ENCODE peak calls at places on chromosomes 5 and 9, in six cellular contexts. S is spleen, T is neural progenitor cell, P is left lung, K is thyroid gland, W is heart right ventricle. G is an unnamed sample.

GRCh38 chr9:37575511-37575914 is 667 bp downstream of the FBXO10 start:
- DNase-seq in W (no peak), S (no peak), K (no peak), P (no peak), T (peak; percentile 51), G (no peak)

GRCh38 chr9:93010056-93010455 is 48.4 kb upstream of the SUSD3 start:
- DNase-seq in S (no peak), T (no peak), P (no peak), W (no peak), K (no peak), G (no peak)

GRCh38 chr9:135926402-135927194 is 19.3 kb upstream of the CAMSAP1 start:
- DNase-seq in W (peak; percentile 21), T (no peak), K (no peak), P (peak; percentile 82), S (peak; percentile 83), G (no peak)

GRCh38 chr9:96048116-96048953 is 172.8 kb downstream of the ERCC6L2 start:
- DNase-seq in K (peak; percentile 56), S (peak; percentile 50), P (no peak), W (no peak), T (peak; percentile 80), G (peak; percentile 58)

GRCh38 chr9:121367651-121368510 is 2.2 kb downstream of the STOM start:
- DNase-seq in W (no peak), S (no peak), P (no peak), T (peak; percentile 64), K (no peak), G (no peak)

GRCh38 chr9:88007291-88007650 is 32.9 kb upstream of the CDK20 start:
- DNase-seq in W (no peak), P (no peak), S (no peak), T (no peak), K (no peak), G (no peak)

GRCh38 chr9:107269681-107270080 is 13.4 kb upstream of the RAD23B start:
- DNase-seq in W (no peak), K (no peak), P (no peak), S (no peak), T (no peak), G (no peak)

GRCh38 chr5:132065351-132065937 is 5.0 kb downstream of the IL3 start:
- DNase-seq in P (peak; percentile 50), W (peak; percentile 50), T (peak; percentile 79), S (peak; percentile 83), K (peak; percentile 23), G (no peak)

GRCh38 chr9:89978185-89978584 is 373.4 kb downstream of the GADD45G start:
- DNase-seq in S (no peak), P (no peak), W (no peak), T (peak; percentile 29), K (no peak), G (no peak)

GRCh38 chr9:134296301-134297081 is 29.8 kb upstream of the RXRA start:
- DNase-seq in K (no peak), W (no peak), P (no peak), S (peak; percentile 56), T (no peak), G (no peak)

GRCh38 chr5:142110046-142110531 is 1.5 kb downstream of the NDFIP1 start:
- DNase-seq in K (no peak), T (no peak), S (no peak), P (no peak), W (no peak), G (no peak)

GRCh38 chr9:133536536-133536935 is 2.0 kb downstream of the ADAMTSL2 start:
- DNase-seq in P (no peak), T (no peak), S (no peak), K (no peak), W (no peak), G (no peak)

GRCh38 chr5:172078027-172078426 is 71.6 kb upstream of the FBXW11 start:
- DNase-seq in S (no peak), W (no peak), P (no peak), T (no peak), K (no peak), G (no peak)

GRCh38 chr5:173709145-173709544 is 92.7 kb upstream of the BOD1 start:
- DNase-seq in K (no peak), W (no peak), S (no peak), T (no peak), P (no peak), G (no peak)

GRCh38 chr9:4420351-4420750 is 69.9 kb upstream of the SLC1A1 start:
- DNase-seq in K (no peak), P (no peak), T (no peak), W (no peak), S (no peak), G (no peak)

GRCh38 chr9:95780121-95780520 is 95.4 kb upstream of the ERCC6L2 start:
- DNase-seq in P (no peak), K (no peak), S (no peak), W (no peak), T (peak; percentile 79), G (no peak)

GRCh38 chr5:1792842-1793266 is 6.8 kb downstream of the MRPL36 start:
- DNase-seq in W (no peak), S (peak; percentile 81), T (no peak), K (no peak), P (peak; percentile 32), G (no peak)

GRCh38 chr9:20570756-20571155 is 51.5 kb downstream of the MLLT3 start:
- DNase-seq in W (no peak), K (no peak), S (no peak), P (no peak), T (no peak), G (no peak)

GRCh38 chr5:178389796-178390195 is 157.2 kb upstream of the PHYKPL start:
- DNase-seq in S (no peak), W (no peak), P (no peak), K (peak; percentile 92), T (peak; percentile 46), G (no peak)

GRCh38 chr5:150645070-150645700 is 4.7 kb downstream of the SYNPO start:
- DNase-seq in S (no peak), P (peak; percentile 59), K (peak; percentile 78), W (peak; percentile 81), T (peak; percentile 86), G (no peak)

GRCh38 chr9:74643303-74643933 is 146.3 kb downstream of the RORB start:
- DNase-seq in P (peak; percentile 50), K (peak; percentile 41), T (no peak), S (no peak), W (no peak), G (no peak)

GRCh38 chr5:138942861-138943260 is 67.7 kb upstream of the LRRTM2 start:
- DNase-seq in P (no peak), W (no peak), S (no peak), T (no peak), K (peak; percentile 2), G (no peak)

DNA sequence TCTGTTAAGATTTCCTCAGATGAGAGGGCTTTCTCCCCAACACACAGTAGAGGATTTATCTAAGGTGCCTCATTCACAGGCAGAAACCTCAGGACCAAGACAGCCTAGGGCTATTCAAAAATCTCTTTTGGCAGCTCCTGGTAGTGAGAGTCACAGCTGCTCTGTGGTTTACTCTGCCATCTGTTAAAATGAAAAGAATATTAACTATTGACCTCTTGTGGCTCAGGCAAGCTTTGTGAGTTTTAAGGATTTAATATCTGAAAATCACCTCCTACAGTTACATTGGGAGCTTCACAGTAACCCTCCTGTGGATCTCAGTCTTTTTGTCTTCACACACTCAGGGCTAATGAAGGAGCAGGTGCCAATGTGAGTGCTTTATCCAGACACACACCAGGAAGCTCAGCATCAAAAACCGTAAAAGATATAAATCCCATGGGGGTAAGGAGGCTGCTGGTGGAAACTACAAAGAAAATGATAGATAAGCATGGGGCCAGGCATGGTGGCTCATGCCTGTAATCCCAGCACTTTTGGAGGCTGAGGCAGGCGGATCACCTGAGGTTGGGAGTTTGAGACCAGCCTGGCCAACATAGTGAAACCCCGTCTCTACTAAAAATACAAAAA is 29.7 kb downstream of the PPP1R2B start:
- DNase-seq in K (no peak), P (no peak), S (no peak), W (no peak), T (no peak), G (no peak)
- H3K27me3 ChIP-seq in K (no peaks in the 10 kb centered on the region), P (peaks cover 5% of the 10 kb centered on the region), S (no peaks in the 10 kb centered on the region), W (no peaks in the 10 kb centered on the region), T (no peaks in the 10 kb centered on the region), G (no peaks in the 10 kb centered on the region)

DNA sequence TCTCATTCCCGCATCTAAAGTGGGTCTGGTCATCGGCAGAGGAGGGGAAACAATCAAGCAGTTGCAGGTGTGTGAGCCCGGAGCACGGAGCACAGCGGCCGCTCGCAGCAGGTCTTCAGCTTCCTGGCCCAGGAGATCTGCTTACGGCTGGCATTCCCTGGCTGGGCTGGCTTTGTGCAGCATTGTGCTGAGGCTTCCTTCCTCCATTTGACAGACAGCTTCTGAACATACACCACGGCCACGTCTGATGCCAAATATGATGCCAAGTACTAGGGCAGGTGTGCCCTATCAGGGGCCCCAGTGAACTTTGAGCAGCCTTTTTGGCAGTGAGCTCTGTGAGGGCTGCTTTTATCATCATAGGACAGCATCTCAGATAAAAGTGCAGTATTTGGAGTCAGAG is 37.1 kb downstream of the FUBP3 start:
- DNase-seq in T (no peak), P (no peak), S (no peak), K (no peak), W (no peak), G (no peak)
- H3K36me3 ChIP-seq in T (no peaks in the 10 kb centered on the region), P (peaks cover 99% of the 10 kb centered on the region), S (peaks cover 13% of the 10 kb centered on the region), K (peaks cover 82% of the 10 kb centered on the region), W (peaks cover 6% of the 10 kb centered on the region), G (peaks cover 38% of the 10 kb centered on the region)

GRCh38 chr5:3124410-3124809 is 372.9 kb upstream of the IRX2 start:
- DNase-seq in T (no peak), W (no peak), K (no peak), P (no peak), S (no peak), G (no peak)
- H3K27me3 ChIP-seq in T (peaks cover 38% of the 10 kb centered on the region), W (peaks cover 42% of the 10 kb centered on the region), K (no peaks in the 10 kb centered on the region), P (peaks cover 40% of the 10 kb centered on the region), S (no peaks in the 10 kb centered on the region), G (no peaks in the 10 kb centered on the region)

DNA sequence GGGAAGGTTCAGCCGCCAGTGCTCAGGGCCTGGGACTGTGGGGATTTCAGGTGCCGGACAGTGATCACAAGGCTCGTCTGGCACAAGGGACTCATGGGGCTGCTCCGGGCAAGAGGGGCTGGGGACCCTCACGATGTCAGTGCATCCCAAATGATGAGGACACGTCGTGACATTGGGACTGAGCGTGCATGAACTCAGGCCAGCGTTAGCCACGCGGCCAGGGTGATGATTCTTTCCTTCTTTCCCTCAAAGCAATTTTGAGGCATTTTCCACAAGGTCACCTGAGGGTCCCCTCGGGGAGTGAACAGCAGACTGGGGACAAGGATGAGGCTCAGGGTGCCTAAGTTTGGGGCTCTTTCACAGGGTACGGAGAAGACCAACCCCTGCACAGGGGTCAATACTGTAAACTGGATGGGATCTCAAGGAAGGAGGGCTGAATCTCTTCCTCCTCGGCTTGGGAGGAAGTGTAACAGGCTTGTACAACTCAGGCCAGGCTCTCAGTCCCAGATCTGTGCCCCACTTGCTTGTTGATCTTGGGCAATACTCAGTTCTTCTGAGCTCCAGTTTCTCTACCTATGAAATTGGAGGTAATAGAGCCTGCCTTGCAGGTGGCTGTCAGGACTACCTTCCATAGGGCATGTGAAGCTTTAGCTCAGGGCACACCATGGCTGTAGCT is 78.5 kb downstream of the PRRT1B start:
- DNase-seq in W (no peak), P (no peak), T (no peak), K (no peak), S (peak; percentile 19), G (no peak)
- H3K36me3 ChIP-seq in W (peaks cover 3% of the 10 kb centered on the region), P (peaks cover 94% of the 10 kb centered on the region), T (no peaks in the 10 kb centered on the region), K (peaks cover 6% of the 10 kb centered on the region), S (peaks cover 3% of the 10 kb centered on the region), G (no peaks in the 10 kb centered on the region)